ENCODE peak calls at places on chromosomes 13 and 19, in seven cellular contexts. Z is NCI-H460; C is adrenal gland; I is T-cell; S is left cardiac atrium; N is activated CD8-positive, alpha-beta memory T cell treated with anti-CD3 and anti-CD28 coated beads for 4 hours; M is HL-60. D is an unnamed sample.

GRCh38 chr19:43774103-43774939 is 6.5 kb downstream of the KCNN4 start:
- DNase-seq in Z (no peak), N (no peak), I (no peak), C (peak; percentile 75), S (peak; percentile 76), M (no peak), D (peak; percentile 86)

GRCh38 chr19:18100710-18101109 is 3.1 kb downstream of the MAST3 start:
- DNase-seq in I (no peak), N (no peak), S (no peak), C (no peak), Z (no peak), M (no peak), D (peak; percentile 73)

GRCh38 chr13:47897411-47898050 is 103.5 kb downstream of the SUCLA2 start:
- DNase-seq in S (no peak), I (no peak), N (no peak), M (no peak), Z (no peak), C (no peak), D (no peak)

GRCh38 chr13:60267498-60268202 is 103.9 kb upstream of the DIAPH3 start:
- DNase-seq in Z (no peak), C (no peak), S (no peak), N (no peak), M (no peak), I (peak; percentile 16), D (peak; percentile 9)

GRCh38 chr13:24493356-24493755 is 19.2 kb downstream of the PARP4 start:
- DNase-seq in Z (no peak), M (no peak), I (no peak), C (no peak), S (no peak), N (no peak), D (peak; percentile 7)

GRCh38 chr19:57559008-57559403 is 657 bp downstream of the ZNF550 start:
- DNase-seq in N (no peak), S (peak; percentile 49), M (no peak), Z (no peak), I (no peak), C (peak; percentile 57), D (peak; percentile 41)

GRCh38 chr19:47187023-47187655 is 43.9 kb downstream of the BBC3 start:
- DNase-seq in I (no peak), M (no peak), N (no peak), Z (no peak), C (no peak), S (no peak), D (peak; percentile 32)

GRCh38 chr13:114199961-114200672 is 21.1 kb downstream of the CFAP97D2 start:
- DNase-seq in Z (no peak), S (no peak), N (no peak), M (no peak), I (no peak), C (no peak), D (no peak)

GRCh38 chr13:92952161-92952560 is 274.4 kb upstream of the GPC6 start:
- DNase-seq in C (no peak), Z (no peak), I (no peak), N (no peak), S (no peak), M (no peak), D (no peak)

GRCh38 chr13:43964698-43965097 is 85.0 kb downstream of the LACC1 start:
- DNase-seq in Z (no peak), I (no peak), M (no peak), C (no peak), S (no peak), N (no peak), D (no peak)

GRCh38 chr13:110309661-110310524 is 2.8 kb downstream of the COL4A2 start:
- DNase-seq in M (no peak), I (no peak), C (no peak), Z (no peak), N (no peak), S (no peak), D (no peak)

GRCh38 chr19:24159707-24160106 is 72.7 kb downstream of the ZNF254 start:
- DNase-seq in I (no peak), N (no peak), M (no peak), C (no peak), Z (no peak), S (no peak), D (no peak)

GRCh38 chr13:77697208-77698103 is at the start of gene SLAIN1:
- DNase-seq in S (peak; percentile 88), I (peak; percentile 81), Z (peak; percentile 43), M (no peak), N (peak; percentile 64), C (peak; percentile 87), D (peak; percentile 92)

D was measured in cardiac muscle cell.